ENCODE peak calls at places on chromosome 3, in four cellular contexts. C, W, F and V are unnamed samples.

GRCh38 chr3:179083977-179084376 is 12.4 kb upstream of the ZMAT3 start:
- DNase-seq in W (no peak), F (no peak), C (no peak), V (no peak)

GRCh38 chr3:197302696-197303341 is 4.4 kb upstream of the DLG1 start:
- DNase-seq in C (no peak), F (no peak), W (no peak), V (no peak)

GRCh38 chr3:77190281-77190841 is 150.5 kb downstream of the ROBO2 start:
- DNase-seq in F (no peak), W (no peak), C (no peak), V (no peak)

GRCh38 chr3:187504435-187504834 is 136.2 kb downstream of the RTP4 start:
- DNase-seq in W (no peak), C (no peak), F (no peak), V (no peak)

GRCh38 chr3:160707187-160707789 is 30.3 kb downstream of the ARL14 start:
- DNase-seq in F (no peak), W (peak; percentile 58), C (peak; percentile 22), V (peak; percentile 35)

GRCh38 chr3:30597131-30597768 is 9.2 kb upstream of the TGFBR2 start:
- DNase-seq in C (no peak), W (no peak), F (no peak), V (peak; percentile 91)

GRCh38 chr3:129794319-129795201 is 99.0 kb downstream of the TMCC1 start:
- DNase-seq in F (peak; percentile 32), W (peak; percentile 92), C (no peak), V (peak; percentile 69)

GRCh38 chr3:49745986-49746385 is 22.2 kb upstream of the GMPPB start:
- DNase-seq in C (no peak), W (no peak), F (no peak), V (no peak)

GRCh38 chr3:78613366-78614008 is 1154.3 kb downstream of the ROBO1 start:
- DNase-seq in C (no peak), F (no peak), W (no peak), V (no peak)

GRCh38 chr3:196138927-196139680 is 57.2 kb upstream of the TFRC start:
- DNase-seq in W (peak; percentile 51), C (no peak), F (no peak), V (no peak)

GRCh38 chr3:98730338-98730737 is 32.8 kb upstream of the ST3GAL6 start:
- DNase-seq in F (no peak), C (no peak), W (no peak), V (no peak)

GRCh38 chr3:168090306-168091085 is 5.2 kb downstream of the GOLIM4 start:
- DNase-seq in F (no peak), C (no peak), W (no peak), V (no peak)

GRCh38 chr3:171162986-171163723 is 136.6 kb upstream of the SLC2A2 start:
- DNase-seq in W (no peak), F (no peak), C (no peak), V (no peak)

GRCh38 chr3:58009026-58009748 is 965 bp downstream of the FLNB start:
- DNase-seq in C (peak; percentile 46), W (peak; percentile 76), F (peak; percentile 27), V (no peak)

GRCh38 chr3:42673082-42673481 is 12.3 kb upstream of the KLHL40 start:
- DNase-seq in F (no peak), C (no peak), W (no peak), V (no peak)

GRCh38 chr3:184677344-184678316 is 34.2 kb downstream of the MAGEF1 start:
- DNase-seq in F (no peak), W (peak; percentile 65), C (no peak), V (no peak)

GRCh38 chr3:13080591-13080990 is 7.4 kb upstream of the IQSEC1 start:
- DNase-seq in C (no peak), W (no peak), F (peak; percentile 77), V (no peak)

GRCh38 chr3:9916346-9916733 is 558 bp upstream of the IL17RC start:
- DNase-seq in W (no peak), F (no peak), C (no peak), V (no peak)

GRCh38 chr3:189688296-189688695 is 57.1 kb downstream of the TP63 start:
- DNase-seq in C (no peak), F (no peak), W (no peak), V (no peak)

GRCh38 chr3:51353566-51354140 is 31.4 kb upstream of the MANF start:
- DNase-seq in F (no peak), C (no peak), W (no peak), V (no peak)

GRCh38 chr3:27633224-27633545 is 88.9 kb downstream of the EOMES start:
- DNase-seq in C (no peak), W (no peak), F (no peak), V (peak; percentile 2)

GRCh38 chr3:144816366-144816765 is 844.7 kb downstream of the DIPK2A start:
- DNase-seq in C (no peak), F (no peak), W (no peak), V (peak; percentile 16)

GRCh38 chr3:46729038-46729437 is 11.4 kb upstream of the PRSS50 start:
- DNase-seq in C (no peak), W (peak; percentile 22), F (no peak), V (no peak)

GRCh38 chr3:161316006-161316689 is 55.2 kb downstream of the SPTSSB start:
- DNase-seq in C (no peak), W (no peak), F (no peak), V (peak; percentile 39)

GRCh38 chr3:15903776-15904720 is 106.3 kb upstream of the ANKRD28 start:
- DNase-seq in F (peak; percentile 57), C (no peak), W (no peak), V (no peak)

GRCh38 chr3:159824341-159824740 is 164.3 kb upstream of the IL12A start:
- DNase-seq in C (no peak), W (no peak), F (no peak), V (no peak)

GRCh38 chr3:112871735-112872134 is 25.1 kb upstream of the CD200R1L start:
- DNase-seq in C (no peak), F (no peak), W (no peak), V (no peak)

GRCh38 chr3:63875510-63875909 is 11.8 kb downstream of the ATXN7 start:
- DNase-seq in F (no peak), W (no peak), C (no peak), V (no peak)

GRCh38 chr3:124347418-124347817 is 355.5 kb upstream of the ROPN1 start:
- DNase-seq in W (no peak), F (no peak), C (no peak), V (no peak)

GRCh38 chr3:152843955-152844354 is 9.0 kb downstream of the P2RY1 start:
- DNase-seq in F (no peak), C (no peak), W (no peak), V (no peak)

GRCh38 chr3:181851063-181851462 is 139.3 kb downstream of the SOX2 start:
- DNase-seq in C (no peak), W (no peak), F (no peak), V (no peak)

GRCh38 chr3:18723426-18723825 is 298.3 kb upstream of the SATB1 start:
- DNase-seq in F (no peak), W (no peak), C (no peak), V (no peak)

DNA sequence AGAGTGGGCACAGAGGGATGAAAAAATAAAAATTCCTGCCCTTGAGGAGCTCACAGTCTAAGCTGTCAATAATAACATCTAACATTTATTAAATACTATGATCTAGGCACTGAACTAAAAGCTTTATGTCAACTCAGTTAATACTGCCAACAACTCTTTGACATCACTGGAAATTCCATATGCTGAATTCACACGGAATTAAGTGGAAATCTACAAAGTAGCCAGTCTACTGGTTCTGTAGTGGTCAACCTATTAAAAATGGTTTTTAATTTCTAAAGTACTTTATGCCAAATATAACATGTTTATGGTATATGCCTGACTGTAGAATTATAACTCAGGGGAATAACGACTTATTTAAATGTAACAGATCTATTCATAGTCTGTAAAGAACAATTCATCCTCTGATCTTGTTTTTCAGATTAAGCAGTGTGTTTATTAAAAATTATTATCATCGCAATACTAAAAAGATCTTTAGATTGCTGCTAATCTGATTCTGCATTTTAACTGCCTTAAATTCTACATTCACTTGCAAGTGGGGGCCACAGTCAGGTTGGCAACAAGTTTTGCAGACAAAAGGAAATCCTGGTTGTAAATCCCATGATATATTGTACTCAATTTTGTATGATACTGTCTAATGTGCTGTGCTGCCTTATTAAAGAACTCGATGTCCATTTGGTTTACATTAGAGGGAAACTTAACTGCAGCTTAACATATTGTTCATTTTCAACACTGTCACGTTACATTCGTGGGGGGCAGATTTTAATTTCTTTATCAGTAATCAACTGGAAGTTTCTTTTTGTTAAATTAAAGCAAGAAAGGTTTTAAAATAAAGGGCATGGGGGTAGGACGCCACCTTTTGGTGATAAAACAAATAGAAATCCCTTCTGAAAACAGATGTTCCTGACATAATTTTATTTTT is 2.6 kb upstream of the FOXP1 start:
- DNase-seq in W (no peak), F (no peak), C (peak; percentile 29), V (no peak)
- H3K4me3 ChIP-seq in W (no peak overlapping the region), F (no peak overlapping the region), C (no peak overlapping the region), V (no peak overlapping the region)

GRCh38 chr3:4297486-4297885 is 5.7 kb upstream of the SETMAR start:
- DNase-seq in C (no peak), F (no peak), W (no peak), V (peak; percentile 91)

GRCh38 chr3:4303187-4304123 is at the start of gene SETMAR:
- DNase-seq in W (peak; percentile 97), C (peak; percentile 80), F (peak; percentile 90), V (peak; percentile 46)

GRCh38 chr3:4306091-4306490 is 2.9 kb downstream of the SETMAR start:
- DNase-seq in F (no peak), W (no peak), C (no peak), V (no peak)

GRCh38 chr3:4306860-4307259 is 3.7 kb downstream of the SETMAR start:
- DNase-seq in W (no peak), F (no peak), C (no peak), V (no peak)

GRCh38 chr3:4302747-4303146 is 422 bp upstream of the SETMAR start:
- DNase-seq in W (no peak), F (no peak), C (no peak), V (no peak)
- H3K4me3 ChIP-seq in W (peak overlapping the region; percentile 80), F (peak overlapping the region; percentile 44), C (peak overlapping the region; percentile 83), V (peak overlapping the region; percentile 85)

DNA sequence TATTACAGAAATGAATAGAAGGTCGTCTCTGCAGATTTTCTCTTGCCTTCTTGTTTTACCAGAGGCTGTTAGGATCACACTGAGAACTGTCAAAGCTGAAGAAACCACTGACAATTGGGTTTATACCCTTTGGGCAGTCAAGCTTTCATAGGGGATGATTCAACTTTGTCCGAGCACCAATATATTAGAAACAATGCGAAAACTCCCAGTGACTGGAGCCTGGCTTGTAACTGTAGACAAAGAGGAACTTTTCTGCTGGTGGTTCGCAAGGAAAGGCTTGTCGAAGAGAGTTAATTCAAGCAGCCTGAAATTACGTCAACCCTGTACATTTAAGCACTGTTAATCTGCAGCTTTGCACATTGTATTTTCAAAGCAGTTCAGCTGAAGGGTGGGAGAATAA is 193.2 kb upstream of the ZNF385D start:
- DNase-seq in C (no peak), W (no peak), F (no peak), V (peak; percentile 93)
- H3K4me3 ChIP-seq in C (no peak overlapping the region), W (no peak overlapping the region), F (no peak overlapping the region), V (peak overlapping the region; percentile 46)

DNA sequence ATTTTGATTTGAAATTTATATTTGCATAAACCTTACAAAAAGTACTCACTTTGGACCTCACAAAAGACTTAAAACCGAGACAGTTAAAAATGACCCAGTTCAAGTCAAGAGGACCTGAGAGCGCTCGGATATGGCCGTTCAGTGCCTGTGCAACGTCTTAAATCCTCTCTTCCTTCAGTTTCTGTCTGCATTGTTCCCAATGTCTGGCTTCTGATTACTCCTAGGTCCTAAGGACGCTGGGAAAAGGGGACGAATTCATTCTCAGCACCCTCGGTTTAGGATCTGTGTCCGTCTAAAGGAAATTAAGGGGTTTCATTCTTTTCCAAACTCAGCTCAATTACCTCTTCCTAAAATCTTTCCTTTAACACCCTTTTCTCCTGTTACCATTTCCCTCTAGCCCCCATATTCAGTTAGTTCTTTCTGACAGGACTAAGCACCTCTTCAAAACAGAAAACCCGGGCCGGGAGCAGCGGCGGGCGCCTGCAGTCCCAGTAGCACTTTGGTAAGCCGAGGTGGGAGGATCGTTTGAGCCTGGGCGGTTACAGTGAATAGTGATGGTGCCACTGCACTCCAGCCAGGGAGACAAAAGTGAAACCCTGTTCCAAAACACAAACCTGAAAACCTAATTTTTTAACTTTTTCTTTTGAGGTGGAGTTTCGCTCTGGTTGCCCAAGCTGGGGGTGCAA is 931 bp downstream of the DPPA4 start:
- DNase-seq in C (no peak), W (peak; percentile 74), F (no peak), V (no peak)
- H3K4me3 ChIP-seq in C (peak overlapping the region; percentile 31), W (peak overlapping the region; percentile 95), F (peak overlapping the region; percentile 26), V (peak overlapping the region; percentile 47)